ENCODE peak calls at places on chromosome 7, in nine cellular contexts. M is left lung; G is cardiac muscle cell; T is H9; P is effector memory CD4-positive, alpha-beta T cell; B is H1; A is lower lobe of right lung; W is hepatocyte; E is A549. V is an unnamed sample.

GRCh38 chr7:104962781-104963180 is 51.2 kb upstream of the KMT2E start:
- DNase-seq in M (no peak), G (no peak), T (no peak), P (no peak), B (no peak), A (no peak), W (no peak), E (no peak), V (peak; percentile 89)

GRCh38 chr7:111292026-111292430 is 201.1 kb downstream of the LRRN3 start:
- DNase-seq in M (no peak), G (no peak), T (no peak), P (no peak), B (no peak), A (no peak), W (no peak), E (no peak), V (no peak)

GRCh38 chr7:116499168-116500070 is at the start of gene CAV2:
- DNase-seq in M (peak; percentile 91), G (peak; percentile 68), T (peak; percentile 72), P (no peak), B (peak; percentile 69), A (peak; percentile 82), W (peak; percentile 88), E (peak; percentile 61), V (peak; percentile 84)

GRCh38 chr7:26013551-26014083 is 138.4 kb upstream of the NFE2L3 start:
- DNase-seq in M (no peak), G (no peak), T (no peak), P (no peak), B (no peak), A (no peak), W (peak; percentile 36), E (no peak), V (no peak)

GRCh38 chr7:76330673-76331072 is 28.1 kb downstream of the YWHAG start:
- DNase-seq in M (no peak), G (no peak), T (no peak), P (no peak), B (no peak), A (no peak), W (no peak), E (no peak), V (no peak)

GRCh38 chr7:2040893-2041270 is 191.9 kb downstream of the MAD1L1 start:
- DNase-seq in M (peak; percentile 44), G (no peak), T (peak; percentile 28), P (no peak), B (no peak), A (peak; percentile 15), W (no peak), E (no peak), V (no peak)

GRCh38 chr7:152086513-152086912 is 61.0 kb downstream of the GALNT11 start:
- DNase-seq in M (no peak), G (no peak), T (no peak), P (no peak), B (no peak), A (no peak), W (peak; percentile 26), E (no peak), V (no peak)

GRCh38 chr7:24889611-24890010 is 90.4 kb downstream of the OSBPL3 start:
- DNase-seq in M (no peak), G (no peak), T (no peak), P (no peak), B (no peak), A (no peak), W (no peak), E (no peak), V (no peak)

GRCh38 chr7:147803625-147804024 is 786.9 kb upstream of the C7orf33 start:
- DNase-seq in M (no peak), G (no peak), T (no peak), P (no peak), B (no peak), A (no peak), W (no peak), E (no peak), V (no peak)

GRCh38 chr7:23377134-23377533 is 78.0 kb downstream of the MALSU1 start:
- DNase-seq in M (no peak), G (no peak), T (no peak), P (no peak), B (no peak), A (no peak), W (no peak), E (no peak), V (peak; percentile 44)
- H3K27ac ChIP-seq in M (no peak overlapping the region), G (no peak overlapping the region), T (no peak overlapping the region), P (no peak overlapping the region), B (no peak overlapping the region), A (no peak overlapping the region), W (no peak overlapping the region), E (peak overlapping the region; percentile 13), V (peak overlapping the region; percentile 37)

GRCh38 chr7:50544992-50545391 is 20.2 kb downstream of the DDC start:
- DNase-seq in M (no peak), G (no peak), T (no peak), P (no peak), B (no peak), A (no peak), W (no peak), E (no peak), V (no peak)
- H3K27ac ChIP-seq in M (no peak overlapping the region), G (no peak overlapping the region), T (no peak overlapping the region), P (no peak overlapping the region), B (no peak overlapping the region), A (no peak overlapping the region), W (no peak overlapping the region), E (no peak overlapping the region), V (no peak overlapping the region)

DNA sequence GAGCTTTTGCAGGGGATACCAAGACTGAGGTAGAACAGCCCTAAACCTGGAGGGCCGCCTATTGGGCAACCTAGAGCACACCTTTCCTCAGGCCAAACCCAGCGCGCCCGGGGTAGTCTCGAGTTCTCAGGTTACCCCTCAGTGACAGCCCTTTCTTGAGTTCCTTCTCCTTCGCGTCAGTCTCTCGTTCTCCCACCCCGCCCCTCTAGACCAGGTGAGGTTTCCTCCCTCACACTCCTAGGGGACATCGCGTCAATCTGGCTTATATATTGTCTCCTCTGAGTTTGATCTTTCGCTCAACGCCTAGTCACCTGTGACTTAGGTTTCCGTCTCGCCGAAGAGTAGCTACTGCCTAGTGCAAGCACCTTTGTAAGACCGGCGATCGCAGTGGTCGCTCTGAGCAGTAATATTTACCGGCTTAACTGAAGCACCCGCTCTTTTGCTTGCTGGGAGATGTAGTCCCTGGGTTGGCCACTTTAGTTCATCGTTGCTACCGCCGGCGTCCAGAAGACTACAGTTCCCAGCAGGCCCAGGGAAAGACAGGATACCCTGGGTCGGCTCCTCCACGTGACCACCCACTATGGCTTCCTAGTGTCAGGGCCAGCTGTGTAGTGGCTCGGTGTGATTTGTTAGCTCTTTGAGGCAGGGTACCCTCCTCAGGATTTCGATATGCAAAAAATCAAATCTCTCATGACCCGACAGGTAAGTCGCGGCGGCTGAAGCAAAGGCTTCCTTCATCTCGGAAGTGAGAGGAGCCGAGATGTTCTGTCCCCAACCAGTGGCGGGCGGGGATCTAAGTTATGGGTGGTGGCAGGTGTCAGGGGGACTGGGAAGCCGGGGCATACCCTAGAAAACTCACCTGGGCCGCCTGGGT is at the start of gene VPS50:
- DNase-seq in M (peak; percentile 91), G (peak; percentile 96), T (peak; percentile 98), P (peak; percentile 79), B (peak; percentile 90), A (peak; percentile 96), W (peak; percentile 97), E (peak; percentile 93), V (peak; percentile 82)
- H3K27ac ChIP-seq in M (peak within 1 kb of the TSS; percentile 79), G (peak within 1 kb of the TSS; percentile 71), T (no peak within 1 kb of the TSS), P (peak within 1 kb of the TSS; percentile 87), B (peak within 1 kb of the TSS; percentile 66), A (peak within 1 kb of the TSS; percentile 80), W (peak within 1 kb of the TSS; percentile 78), E (peak within 1 kb of the TSS; percentile 86), V (peak within 1 kb of the TSS; percentile 93)

GRCh38 chr7:98049034-98049433 is 57.6 kb upstream of the LMTK2 start:
- DNase-seq in M (no peak), G (no peak), T (peak; percentile 89), P (no peak), B (no peak), A (no peak), W (no peak), E (no peak), V (peak; percentile 57)
- H3K27ac ChIP-seq in M (no peak overlapping the region), G (no peak overlapping the region), T (no peak overlapping the region), P (no peak overlapping the region), B (no peak overlapping the region), A (no peak overlapping the region), W (no peak overlapping the region), E (no peak overlapping the region), V (peak overlapping the region; percentile 65)

DNA sequence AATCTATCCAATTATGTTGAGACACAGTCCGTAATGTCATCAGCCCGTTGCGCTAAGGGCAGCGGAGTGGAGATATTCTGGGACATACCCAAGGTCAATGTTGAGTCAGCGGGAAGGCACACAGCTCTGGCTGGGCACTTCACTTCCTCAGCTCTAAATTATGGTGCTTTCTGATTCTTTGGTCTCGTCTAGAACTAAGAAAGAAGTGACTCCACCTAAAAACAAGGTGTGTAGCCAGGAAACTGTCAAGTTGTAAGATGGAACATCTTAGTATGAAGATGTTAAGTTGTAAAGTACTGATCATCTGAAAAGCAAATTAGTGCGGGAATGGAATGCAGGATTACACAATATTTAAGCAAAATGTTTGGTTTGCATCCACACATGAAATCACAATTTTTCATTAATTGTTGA is 43.1 kb downstream of the BAIAP2L1 start:
- DNase-seq in M (no peak), G (no peak), T (no peak), P (no peak), B (no peak), A (no peak), W (peak; percentile 30), E (peak; percentile 67), V (no peak)
- H3K27ac ChIP-seq in M (peak overlapping the region; percentile 3), G (no peak overlapping the region), T (no peak overlapping the region), P (no peak overlapping the region), B (no peak overlapping the region), A (no peak overlapping the region), W (no peak overlapping the region), E (peak overlapping the region; percentile 95), V (peak overlapping the region; percentile 35)